ENCODE peak calls at places on chromosomes 12 and 14, in eight cellular contexts. X is cardiac fibroblast, V is spleen, B is BJ, M is BE2C, H is lower leg skin, P is IMR-90, U is AG10803. I is an unnamed sample.

GRCh38 chr12:16019131-16019530 is 108.0 kb downstream of the DERA start:
- DNase-seq in X (no peak), V (no peak), B (no peak), M (no peak), H (no peak), P (peak), U (peak), I (no peak)

GRCh38 chr14:79764288-79764687 is 447.0 kb downstream of the DIO2 start:
- DNase-seq in X (no peak), V (no peak), B (no peak), M (no peak), H (no peak), P (no peak), U (no peak), I (no peak)

GRCh38 chr12:43482311-43483085 is 69.5 kb downstream of the ADAMTS20 start:
- DNase-seq in X (no peak), V (no peak), B (no peak), M (no peak), H (no peak), P (no peak), U (no peak), I (no peak)

GRCh38 chr14:64734990-64735389 is 30.8 kb downstream of the PLEKHG3 start:
- DNase-seq in X (no peak), V (no peak), B (no peak), M (no peak), H (no peak), P (no peak), U (no peak), I (no peak)

GRCh38 chr14:72651081-72651480 is 242.8 kb downstream of the DPF3 start:
- DNase-seq in X (peak), V (no peak), B (no peak), M (peak), H (no peak), P (peak), U (peak), I (no peak)

GRCh38 chr14:29442720-29443119 is 484.9 kb downstream of the PRKD1 start:
- DNase-seq in X (peak), V (no peak), B (peak), M (no peak), H (no peak), P (peak), U (peak), I (no peak)

GRCh38 chr14:59483360-59483759 is 848 bp downstream of the L3HYPDH start:
- DNase-seq in X (peak), V (no peak), B (no peak), M (no peak), H (no peak), P (peak), U (peak), I (no peak)

GRCh38 chr12:45231515-45232145 is 15.7 kb downstream of the ANO6 start:
- DNase-seq in X (peak), V (no peak), B (peak), M (no peak), H (no peak), P (peak), U (peak), I (no peak)

GRCh38 chr14:58639842-58640484 is 2.2 kb downstream of the DACT1 start:
- DNase-seq in X (peak), V (no peak), B (peak), M (peak), H (no peak), P (peak), U (peak), I (no peak)

GRCh38 chr12:112207397-112207924 is 82.1 kb downstream of the TRAFD1 start:
- DNase-seq in X (no peak), V (no peak), B (no peak), M (no peak), H (no peak), P (no peak), U (no peak), I (no peak)

GRCh38 chr14:102325791-102326345 is 6.3 kb downstream of the ZNF839 start:
- DNase-seq in X (no peak), V (peak), B (no peak), M (peak), H (no peak), P (no peak), U (no peak), I (no peak)

GRCh38 chr12:92701441-92701840 is 1.3 kb upstream of the PLEKHG7 start:
- DNase-seq in X (peak), V (no peak), B (no peak), M (no peak), H (no peak), P (no peak), U (no peak), I (no peak)

GRCh38 chr12:131901431-131902331 is 7.3 kb downstream of the ULK1 start:
- DNase-seq in X (no peak), V (peak), B (no peak), M (peak), H (no peak), P (no peak), U (no peak), I (no peak)

GRCh38 chr14:103762011-103762410 is 46.4 kb downstream of the ZFYVE21 start:
- DNase-seq in X (peak), V (no peak), B (no peak), M (no peak), H (no peak), P (peak), U (peak), I (no peak)

GRCh38 chr12:54759751-54760150 is 94.6 kb upstream of the MUCL1 start:
- DNase-seq in X (peak), V (no peak), B (no peak), M (no peak), H (no peak), P (peak), U (peak), I (no peak)

GRCh38 chr12:65470261-65470660 is 191.8 kb downstream of the MSRB3 start:
- DNase-seq in X (no peak), V (no peak), B (no peak), M (no peak), H (no peak), P (no peak), U (peak), I (no peak)

GRCh38 chr14:23294734-23295561 is 7.7 kb downstream of the PPP1R3E start:
- DNase-seq in X (peak), V (no peak), B (no peak), M (peak), H (no peak), P (peak), U (peak), I (no peak)

GRCh38 chr12:31323466-31324115 is 2.4 kb downstream of the SINHCAF start:
- DNase-seq in X (peak), V (peak), B (no peak), M (peak), H (peak), P (no peak), U (no peak), I (no peak)

GRCh38 chr12:32261638-32262037 is 137.7 kb upstream of the FGD4 start:
- DNase-seq in X (no peak), V (no peak), B (no peak), M (no peak), H (no peak), P (no peak), U (no peak), I (peak)

GRCh38 chr12:21837847-21838246 is 63.3 kb upstream of the KCNJ8 start:
- DNase-seq in X (no peak), V (no peak), B (no peak), M (no peak), H (no peak), P (no peak), U (no peak), I (no peak)

GRCh38 chr12:2937500-2937899 is 21.7 kb upstream of the TEAD4 start:
- DNase-seq in X (no peak), V (no peak), B (no peak), M (no peak), H (no peak), P (no peak), U (no peak), I (no peak)

GRCh38 chr12:118065380-118065779 is 4.4 kb upstream of the WSB2 start:
- DNase-seq in X (no peak), V (no peak), B (no peak), M (no peak), H (no peak), P (no peak), U (no peak), I (no peak)

GRCh38 chr14:74190910-74191575 is 48.2 kb upstream of the VSX2 start:
- DNase-seq in X (no peak), V (no peak), B (no peak), M (peak), H (no peak), P (peak), U (peak), I (no peak)

GRCh38 chr14:67457782-67458181 is 30.7 kb downstream of the TMEM229B start:
- DNase-seq in X (no peak), V (no peak), B (no peak), M (no peak), H (no peak), P (no peak), U (no peak), I (no peak)

GRCh38 chr14:101495827-101496778 is 65.2 kb upstream of the DIO3 start:
- DNase-seq in X (no peak), V (peak), B (no peak), M (no peak), H (peak), P (no peak), U (no peak), I (no peak)

GRCh38 chr12:96994900-96995299 is 87.8 kb downstream of the NEDD1 start:
- DNase-seq in X (no peak), V (no peak), B (no peak), M (no peak), H (no peak), P (no peak), U (no peak), I (no peak)

GRCh38 chr14:63431466-63431865 is 111.7 kb downstream of the PPP2R5E start:
- DNase-seq in X (no peak), V (no peak), B (no peak), M (no peak), H (no peak), P (no peak), U (no peak), I (no peak)

GRCh38 chr14:90060965-90061848 is 587 bp upstream of the KCNK13 start:
- DNase-seq in X (no peak), V (no peak), B (no peak), M (peak), H (peak), P (no peak), U (no peak), I (no peak)

GRCh38 chr12:51773145-51773869 is 75.2 kb downstream of the FIGNL2 start:
- DNase-seq in X (peak), V (no peak), B (peak), M (no peak), H (no peak), P (peak), U (peak), I (no peak)

GRCh38 chr14:26597136-26598080 is at the start of gene NOVA1:
- DNase-seq in X (peak), V (peak), B (no peak), M (peak), H (peak), P (no peak), U (no peak), I (no peak)

GRCh38 chr14:104143071-104143470 is 4.7 kb downstream of the KIF26A start:
- DNase-seq in X (no peak), V (peak), B (no peak), M (no peak), H (no peak), P (no peak), U (no peak), I (no peak)

GRCh38 chr12:119994892-119995658 is 6.0 kb downstream of the BICDL1 start:
- DNase-seq in X (no peak), V (no peak), B (no peak), M (no peak), H (no peak), P (no peak), U (no peak), I (no peak)

GRCh38 chr12:29799591-29799990 is 15.8 kb upstream of the TMTC1 start:
- DNase-seq in X (no peak), V (no peak), B (no peak), M (no peak), H (no peak), P (no peak), U (no peak), I (no peak)

GRCh38 chr12:18135509-18135908 is 45.5 kb upstream of the RERGL start:
- DNase-seq in X (peak), V (no peak), B (no peak), M (no peak), H (no peak), P (no peak), U (peak), I (no peak)

GRCh38 chr14:94770251-94770749 is 387 bp upstream of the GSC start:
- DNase-seq in X (no peak), V (peak), B (no peak), M (no peak), H (no peak), P (peak), U (no peak), I (no peak)
- H3K4me3 ChIP-seq in X (peak), V (peak), B (peak), M (peak), H (peak), P (no peak), U (peak), I (no peak)

GRCh38 chr12:64008596-64008995 is 164.1 kb downstream of the SRGAP1 start:
- DNase-seq in X (no peak), V (no peak), B (no peak), M (no peak), H (no peak), P (no peak), U (no peak), I (no peak)

GRCh38 chr12:64009321-64010068 is 165.0 kb downstream of the SRGAP1 start:
- DNase-seq in X (no peak), V (no peak), B (no peak), M (no peak), H (no peak), P (no peak), U (no peak), I (no peak)

GRCh38 chr12:64007853-64008252 is 163.4 kb downstream of the SRGAP1 start:
- DNase-seq in X (peak), V (no peak), B (no peak), M (no peak), H (no peak), P (peak), U (no peak), I (no peak)

GRCh38 chr12:64004639-64005038 is 160.1 kb downstream of the SRGAP1 start:
- DNase-seq in X (peak), V (no peak), B (no peak), M (no peak), H (no peak), P (peak), U (peak), I (no peak)

GRCh38 chr12:64006211-64006610 is 161.7 kb downstream of the SRGAP1 start:
- DNase-seq in X (peak), V (no peak), B (no peak), M (no peak), H (no peak), P (peak), U (peak), I (no peak)
- TF ChIP-seq CTCF in X (no peak), V (no peak), B (no peak), M (no peak), H (no peak), P (no peak), U (no peak), I (no peak)

DNA sequence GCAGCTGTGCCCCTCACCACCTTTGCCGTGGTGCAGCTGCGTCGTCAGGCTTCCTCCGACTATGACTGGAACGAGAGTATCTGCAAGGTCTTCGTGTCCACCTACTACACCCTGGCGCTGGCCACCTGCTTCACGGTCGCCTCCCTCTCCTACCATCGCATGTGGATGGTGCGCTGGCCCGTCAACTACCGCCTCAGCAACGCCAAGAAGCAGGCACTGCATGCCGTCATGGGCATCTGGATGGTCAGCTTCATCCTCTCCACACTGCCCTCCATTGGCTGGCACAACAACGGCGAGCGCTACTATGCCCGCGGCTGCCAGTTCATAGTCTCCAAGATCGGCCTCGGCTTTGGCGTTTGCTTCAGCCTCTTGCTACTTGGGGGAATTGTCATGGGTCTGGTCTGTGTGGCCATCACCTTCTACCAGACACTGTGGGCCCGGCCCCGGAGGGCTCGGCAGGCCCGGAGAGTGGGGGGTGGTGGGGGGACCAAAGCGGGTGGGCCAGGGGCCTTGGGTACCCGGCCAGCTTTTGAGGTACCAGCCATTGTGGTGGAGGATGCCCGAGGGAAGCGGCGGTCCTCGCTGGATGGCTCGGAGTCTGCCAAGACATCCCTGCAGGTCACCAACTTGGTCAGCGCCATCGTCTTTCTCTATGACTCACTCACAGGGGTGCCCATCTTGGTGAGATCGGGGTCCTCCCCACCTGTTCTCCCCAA is 2.6 kb downstream of the GPR162 start:
- DNase-seq in X (no peak), V (no peak), B (no peak), M (no peak), H (peak), P (no peak), U (no peak), I (no peak)
- H3K4me3 ChIP-seq in X (no peak), V (no peak), B (no peak), M (no peak), H (no peak), P (no peak), U (no peak), I (no peak)

GRCh38 chr12:12725086-12725955 is 8.2 kb downstream of the CDKN1B start:
- DNase-seq in X (peak), V (peak), B (peak), M (peak), H (peak), P (peak), U (peak), I (peak)
- TF ChIP-seq CTCF in X (no peak), V (no peak), B (no peak), M (no peak), H (no peak), P (no peak), U (no peak), I (no peak)

DNA sequence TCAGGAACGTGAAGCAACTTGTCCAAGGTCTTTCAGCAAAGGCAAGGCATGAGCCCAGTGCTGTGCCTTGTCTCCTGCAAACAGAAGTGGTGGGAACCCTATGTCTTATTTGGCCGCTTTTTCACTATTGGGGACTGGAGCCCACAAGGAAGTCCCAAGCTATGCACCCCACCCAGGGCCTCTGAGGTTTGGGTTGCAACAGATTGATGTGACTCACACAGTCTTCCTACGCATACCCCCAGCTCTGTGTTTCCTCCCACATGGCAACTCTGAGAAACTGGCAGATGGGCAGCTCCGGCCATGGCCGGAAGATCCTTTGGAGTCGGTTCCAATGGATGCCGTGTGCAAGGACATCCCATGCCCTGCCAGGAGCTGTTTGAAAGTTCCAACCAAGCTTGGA is 28.3 kb upstream of the CMKLR1 start:
- DNase-seq in X (no peak), V (no peak), B (no peak), M (no peak), H (peak), P (no peak), U (peak), I (no peak)
- H3K4me3 ChIP-seq in X (no peak), V (no peak), B (no peak), M (no peak), H (no peak), P (no peak), U (no peak), I (no peak)

DNA sequence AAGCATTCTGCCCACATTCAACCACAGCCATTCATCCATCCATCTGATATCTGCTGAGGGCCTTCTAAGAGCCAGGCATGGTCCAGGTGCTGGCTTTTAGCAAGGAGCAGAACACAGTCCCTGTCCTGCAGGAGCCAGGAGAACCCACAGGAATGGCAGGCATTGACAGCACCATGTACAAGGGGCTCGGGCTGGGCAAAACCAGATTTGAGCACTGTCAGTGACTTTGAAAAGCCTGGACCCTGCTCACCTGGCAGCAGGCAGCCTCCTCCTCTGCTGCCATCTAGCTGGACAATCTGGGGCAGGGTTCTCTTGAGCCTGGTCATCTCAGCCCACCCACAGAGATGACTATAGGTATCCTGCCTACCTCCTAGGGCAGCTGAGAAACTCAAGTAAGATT is 136.9 kb downstream of the ZFP36L1 start:
- DNase-seq in X (no peak), V (no peak), B (no peak), M (no peak), H (peak), P (no peak), U (no peak), I (no peak)
- TF ChIP-seq CTCF in X (no peak), V (no peak), B (peak), M (peak), H (no peak), P (no peak), U (peak), I (no peak)

GRCh38 chr12:40101747-40102146 is 4.1 kb downstream of the SLC2A13 start:
- DNase-seq in X (no peak), V (no peak), B (no peak), M (no peak), H (no peak), P (no peak), U (no peak), I (no peak)

GRCh38 chr12:40098406-40099145 is 7.3 kb downstream of the SLC2A13 start:
- DNase-seq in X (no peak), V (peak), B (no peak), M (no peak), H (no peak), P (no peak), U (no peak), I (no peak)

GRCh38 chr12:40103043-40103442 is 2.8 kb downstream of the SLC2A13 start:
- DNase-seq in X (no peak), V (no peak), B (no peak), M (no peak), H (no peak), P (no peak), U (no peak), I (no peak)

GRCh38 chr12:40104461-40105264 is 1.2 kb downstream of the SLC2A13 start:
- DNase-seq in X (no peak), V (no peak), B (no peak), M (no peak), H (peak), P (peak), U (no peak), I (no peak)

GRCh38 chr12:40099423-40099853 is 6.4 kb downstream of the SLC2A13 start:
- DNase-seq in X (no peak), V (no peak), B (no peak), M (no peak), H (no peak), P (no peak), U (no peak), I (no peak)
- H3K4me3 ChIP-seq in X (no peak), V (no peak), B (no peak), M (no peak), H (no peak), P (no peak), U (no peak), I (no peak)

GRCh38 chr12:8609061-8609570 is 3.5 kb downstream of the AICDA start:
- DNase-seq in X (peak), V (no peak), B (no peak), M (peak), H (no peak), P (peak), U (peak), I (no peak)

GRCh38 chr12:8605057-8605456 is 7.6 kb downstream of the AICDA start:
- DNase-seq in X (no peak), V (no peak), B (no peak), M (no peak), H (peak), P (no peak), U (no peak), I (no peak)

GRCh38 chr12:8603858-8604257 is 8.8 kb downstream of the AICDA start:
- DNase-seq in X (no peak), V (no peak), B (no peak), M (no peak), H (no peak), P (no peak), U (no peak), I (no peak)
- TF ChIP-seq CTCF in X (peak), V (no peak), B (no peak), M (no peak), H (no peak), P (no peak), U (no peak), I (peak)

DNA sequence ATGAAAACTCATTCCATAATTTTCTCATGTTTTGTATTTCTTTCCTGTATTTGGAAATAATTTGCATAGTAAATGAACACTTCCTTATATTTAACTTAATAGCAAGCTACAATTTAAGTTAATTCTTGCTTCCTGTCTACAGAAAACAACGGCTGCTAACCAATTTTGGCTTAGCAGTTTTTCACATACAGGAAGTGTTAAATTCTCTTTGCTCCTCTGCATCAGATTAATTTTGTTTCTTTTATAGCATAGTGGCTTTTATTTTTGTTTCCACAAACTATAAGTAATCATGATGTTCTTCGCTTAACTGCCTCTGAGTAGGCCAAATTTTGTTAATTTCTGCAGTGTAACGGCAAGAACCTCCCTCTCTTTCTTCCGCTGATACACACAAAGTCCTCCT is 182.9 kb downstream of the ALX1 start:
- DNase-seq in X (no peak), V (no peak), B (no peak), M (no peak), H (no peak), P (no peak), U (no peak), I (no peak)
- H3K4me3 ChIP-seq in X (no peak), V (no peak), B (no peak), M (no peak), H (no peak), P (no peak), U (no peak), I (no peak)